ENCODE peak calls at places on chromosome 13, in nine cellular contexts. W is heart right ventricle; H is substantia nigra; J is fibroblast of pulmonary artery; F is SK-MEL-5; U is HT-29; A is spleen; S is SJSA1; E is stimulated activated CD4-positive, alpha-beta T cell treated with anti-CD3 and anti-CD28 coated beads, Interleukin-15, amount 100 ng/mL, for 1 hour. R is an unnamed sample.
A peak's percentile ranks its signal among the peaks of the same experiment; 100 is the strongest.

GRCh38 chr13:44142540-44142867 is 231.1 kb upstream of the SERP2 start:
- DNase-seq in W (no peak), H (no peak), J (no peak), F (no peak), U (no peak), A (peak; percentile 78), S (no peak), E (no peak), R (no peak)

GRCh38 chr13:33276581-33276980 is 9.0 kb downstream of the STARD13 start:
- DNase-seq in W (no peak), H (no peak), J (peak; percentile 80), F (no peak), U (no peak), A (no peak), S (no peak), E (no peak), R (no peak)

GRCh38 chr13:113864303-113864890 is 521 bp upstream of the GAS6 start:
- DNase-seq in W (no peak), H (no peak), J (no peak), F (no peak), U (no peak), A (no peak), S (no peak), E (no peak), R (no peak)

GRCh38 chr13:24875566-24875965 is 111.6 kb downstream of the RNF17 start:
- DNase-seq in W (no peak), H (no peak), J (no peak), F (no peak), U (no peak), A (no peak), S (no peak), E (no peak), R (no peak)

GRCh38 chr13:24943136-24943535 is 152.8 kb upstream of the PABPC3 start:
- DNase-seq in W (no peak), H (no peak), J (no peak), F (no peak), U (no peak), A (no peak), S (no peak), E (no peak), R (no peak)

GRCh38 chr13:48043789-48044503 is 6.4 kb downstream of the NUDT15 start:
- DNase-seq in W (no peak), H (no peak), J (peak; percentile 71), F (no peak), U (no peak), A (no peak), S (no peak), E (no peak), R (no peak)

GRCh38 chr13:113930711-113931637 is 42.9 kb downstream of the C13orf46 start:
- DNase-seq in W (no peak), H (no peak), J (no peak), F (no peak), U (no peak), A (peak; percentile 64), S (no peak), E (peak; percentile 8), R (no peak)

GRCh38 chr13:53758946-53759345 is 730.3 kb downstream of the OLFM4 start:
- DNase-seq in W (no peak), H (no peak), J (no peak), F (no peak), U (no peak), A (no peak), S (no peak), E (no peak), R (no peak)

GRCh38 chr13:109145631-109146030 is 516.2 kb downstream of the MYO16 start:
- DNase-seq in W (peak; percentile 42), H (peak; percentile 24), J (peak; percentile 85), F (peak; percentile 86), U (peak; percentile 73), A (no peak), S (peak; percentile 95), E (no peak), R (peak; percentile 45)

GRCh38 chr13:113935081-113935511 is 38.8 kb downstream of the C13orf46 start:
- DNase-seq in W (no peak), H (no peak), J (no peak), F (no peak), U (no peak), A (peak; percentile 64), S (no peak), E (no peak), R (no peak)

GRCh38 chr13:79593611-79594275 is 112.8 kb downstream of the NDFIP2 start:
- DNase-seq in W (no peak), H (no peak), J (peak; percentile 57), F (no peak), U (no peak), A (no peak), S (no peak), E (no peak), R (no peak)

GRCh38 chr13:60755380-60756163 is 358.6 kb downstream of the TDRD3 start:
- DNase-seq in W (no peak), H (no peak), J (no peak), F (no peak), U (peak; percentile 39), A (no peak), S (no peak), E (no peak), R (no peak)

GRCh38 chr13:78183737-78184136 is 265.1 kb upstream of the EDNRB start:
- DNase-seq in W (no peak), H (no peak), J (peak; percentile 41), F (no peak), U (no peak), A (no peak), S (no peak), E (no peak), R (no peak)

GRCh38 chr13:48412881-48413351 is at the start of gene LPAR6:
- DNase-seq in W (peak; percentile 54), H (no peak), J (peak; percentile 88), F (peak; percentile 93), U (peak; percentile 82), A (no peak), S (no peak), E (no peak), R (no peak)

GRCh38 chr13:42247883-42248282 is 24.1 kb upstream of the AKAP11 start:
- DNase-seq in W (no peak), H (no peak), J (no peak), F (no peak), U (no peak), A (no peak), S (no peak), E (no peak), R (no peak)

GRCh38 chr13:27533155-27533643 is 82.8 kb upstream of the MTIF3 start:
- DNase-seq in W (peak; percentile 79), H (peak; percentile 73), J (peak; percentile 82), F (peak; percentile 85), U (peak; percentile 100), A (peak; percentile 94), S (peak; percentile 75), E (no peak), R (peak; percentile 22)

GRCh38 chr13:61414686-61415664 is 674 bp downstream of the PCDH20 start:
- DNase-seq in W (no peak), H (no peak), J (peak; percentile 18), F (peak; percentile 33), U (peak; percentile 51), A (peak; percentile 63), S (no peak), E (no peak), R (no peak)

GRCh38 chr13:36998624-36999041 is 507 bp downstream of the ALG5 start:
- DNase-seq in W (peak; percentile 14), H (peak; percentile 23), J (no peak), F (peak; percentile 4), U (peak; percentile 54), A (peak; percentile 89), S (no peak), E (no peak), R (no peak)

GRCh38 chr13:27793377-27794074 is 1.2 kb downstream of the GSX1 start:
- DNase-seq in W (no peak), H (no peak), J (no peak), F (no peak), U (no peak), A (no peak), S (no peak), E (no peak), R (no peak)

GRCh38 chr13:49319555-49320350 is 72.0 kb downstream of the CDADC1 start:
- DNase-seq in W (no peak), H (no peak), J (peak; percentile 46), F (no peak), U (no peak), A (no peak), S (no peak), E (no peak), R (no peak)

GRCh38 chr13:113404723-113405471 is 41.0 kb upstream of the GRTP1 start:
- DNase-seq in W (no peak), H (no peak), J (no peak), F (no peak), U (no peak), A (no peak), S (no peak), E (no peak), R (no peak)

GRCh38 chr13:24230428-24231072 is 70.0 kb downstream of the SPATA13 start:
- DNase-seq in W (no peak), H (no peak), J (no peak), F (no peak), U (no peak), A (no peak), S (no peak), E (no peak), R (no peak)

R was measured in GM12891.